ENCODE peak calls at places on chromosomes 13 and 19, in six cellular contexts. X is tibial nerve, Q is stomach, N is left lung, M is pancreas, V is heart left ventricle. R is an unnamed sample.

GRCh38 chr13:108154421-108154858 is 60.9 kb downstream of the LIG4 start:
- DNase-seq in N (no peak), V (no peak), M (no peak), X (no peak), Q (peak; percentile 64), R (no peak)

GRCh38 chr13:59979589-59979988 is 184.1 kb downstream of the DIAPH3 start:
- DNase-seq in M (no peak), X (no peak), Q (no peak), V (no peak), N (no peak), R (no peak)

GRCh38 chr19:9970481-9970880 is 34.2 kb upstream of the OLFM2 start:
- DNase-seq in N (no peak), X (no peak), M (no peak), V (no peak), Q (no peak), R (no peak)

GRCh38 chr19:49129238-49129583 is 9.9 kb downstream of the PPFIA3 start:
- DNase-seq in V (no peak), Q (no peak), N (no peak), M (peak; percentile 59), X (no peak), R (no peak)

GRCh38 chr13:23778879-23779278 is 110.3 kb downstream of the MIPEP start:
- DNase-seq in X (no peak), Q (no peak), M (no peak), N (no peak), V (no peak), R (no peak)

GRCh38 chr19:39405930-39406655 is 554 bp upstream of the ZFP36 start:
- DNase-seq in M (no peak), N (no peak), V (no peak), Q (no peak), X (no peak), R (no peak)

GRCh38 chr19:45357445-45357783 is 13.0 kb downstream of the ERCC2 start:
- DNase-seq in M (no peak), X (no peak), V (no peak), Q (no peak), N (no peak), R (no peak)

GRCh38 chr13:36884235-36884634 is 35.8 kb downstream of the SMAD9 start:
- DNase-seq in V (no peak), Q (no peak), X (no peak), N (no peak), M (no peak), R (no peak)

GRCh38 chr19:485122-485521 is 11.2 kb upstream of the MADCAM1 start:
- DNase-seq in M (no peak), X (no peak), N (peak; percentile 54), V (no peak), Q (no peak), R (no peak)

GRCh38 chr13:28597641-28598040 is 61.3 kb upstream of the POMP start:
- DNase-seq in N (no peak), X (no peak), Q (no peak), M (no peak), V (no peak), R (no peak)

GRCh38 chr13:43316997-43317396 is 293.6 kb downstream of the DNAJC15 start:
- DNase-seq in V (peak; percentile 29), X (no peak), Q (no peak), N (no peak), M (no peak), R (no peak)

GRCh38 chr13:40185393-40185792 is 481.0 kb downstream of the FOXO1 start:
- DNase-seq in Q (no peak), M (no peak), V (no peak), N (no peak), X (no peak), R (no peak)

GRCh38 chr19:14515501-14516047 is 2.6 kb downstream of the DNAJB1 start:
- DNase-seq in V (no peak), X (no peak), M (no peak), Q (no peak), N (no peak), R (no peak)

GRCh38 chr19:45629704-45630103 is 9.5 kb downstream of the EML2 start:
- DNase-seq in M (no peak), Q (no peak), N (no peak), X (no peak), V (no peak), R (no peak)

GRCh38 chr13:105603283-105603682 is 932.2 kb downstream of the EFNB2 start:
- DNase-seq in V (no peak), M (no peak), Q (no peak), X (no peak), N (no peak), R (no peak)

GRCh38 chr19:41023193-41023592 is 32.1 kb downstream of the CYP2B6 start:
- DNase-seq in V (no peak), X (no peak), N (no peak), M (no peak), Q (no peak), R (no peak)

GRCh38 chr19:29663861-29664752 is 1.2 kb upstream of the PLEKHF1 start:
- DNase-seq in Q (no peak), M (no peak), X (no peak), V (peak; percentile 19), N (peak; percentile 61), R (no peak)

GRCh38 chr19:5398693-5399057 is 56.5 kb upstream of the ZNRF4 start:
- DNase-seq in X (no peak), M (no peak), V (no peak), N (no peak), Q (no peak), R (no peak)

GRCh38 chr13:76783798-76784197 is 102.4 kb downstream of the KCTD12 start:
- DNase-seq in M (no peak), Q (no peak), N (no peak), V (no peak), X (no peak), R (no peak)

GRCh38 chr13:114285166-114285808 is 3.9 kb downstream of the UPF3A start:
- DNase-seq in V (no peak), M (no peak), X (no peak), Q (no peak), N (no peak), R (no peak)

GRCh38 chr19:4965061-4965460 is 3.9 kb upstream of the KDM4B start:
- DNase-seq in M (no peak), Q (no peak), N (no peak), X (no peak), V (no peak), R (no peak)

GRCh38 chr13:99970761-99971575 is 599 bp downstream of the ZIC5 start:
- DNase-seq in M (no peak), V (no peak), Q (no peak), X (no peak), N (peak; percentile 64), R (no peak)

GRCh38 chr13:30121666-30122065 is 185.7 kb downstream of the KATNAL1 start:
- DNase-seq in V (no peak), M (no peak), X (no peak), N (no peak), Q (no peak), R (no peak)

GRCh38 chr19:47456721-47457478 is 14.8 kb downstream of the SLC8A2 start:
- DNase-seq in M (no peak), Q (no peak), N (peak; percentile 67), V (no peak), X (no peak), R (no peak)

GRCh38 chr19:34096020-34096915 is 76.0 kb upstream of the LSM14A start:
- DNase-seq in Q (no peak), X (no peak), V (no peak), M (no peak), N (no peak), R (no peak)

GRCh38 chr13:46551410-46552301 is 1.3 kb upstream of the LRCH1 start:
- DNase-seq in V (peak; percentile 87), Q (peak; percentile 87), M (peak; percentile 77), X (peak; percentile 71), N (peak; percentile 92), R (no peak)

GRCh38 chr13:113186061-113186900 is 22.2 kb downstream of the PCID2 start:
- DNase-seq in X (no peak), N (no peak), V (no peak), M (no peak), Q (no peak), R (no peak)

GRCh38 chr19:641702-642101 is 2.0 kb downstream of the FGF22 start:
- DNase-seq in N (no peak), Q (no peak), V (no peak), M (no peak), X (no peak), R (no peak)

GRCh38 chr13:112719556-112719955 is 29.7 kb downstream of the ATP11A start:
- DNase-seq in M (no peak), Q (no peak), X (no peak), N (no peak), V (no peak), R (no peak)

GRCh38 chr13:65836066-65836465 is 1394.1 kb downstream of the PCDH9 start:
- DNase-seq in N (no peak), X (no peak), V (no peak), Q (no peak), M (no peak), R (no peak)

GRCh38 chr13:105904034-105904742 is 631.3 kb downstream of the EFNB2 start:
- DNase-seq in Q (no peak), V (no peak), M (no peak), N (no peak), X (no peak), R (no peak)

DNA sequence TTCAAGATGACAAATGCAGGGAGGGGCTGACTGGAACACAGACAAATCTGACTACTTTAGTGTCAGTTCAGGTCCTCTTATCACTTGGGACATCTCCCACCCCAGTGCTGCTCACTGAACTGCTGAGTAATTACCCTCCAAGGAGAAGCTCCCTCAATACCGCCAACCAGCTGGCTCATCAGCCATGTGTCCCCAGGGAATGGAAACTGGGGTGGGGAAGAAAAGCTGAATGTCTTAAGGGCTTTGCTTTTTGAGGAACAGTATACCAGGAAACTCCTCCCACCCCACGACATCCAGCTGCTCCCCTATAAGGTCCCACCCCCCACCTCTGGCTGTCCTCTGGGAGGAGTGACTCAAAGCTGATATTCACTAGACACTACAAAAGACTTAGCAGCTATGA is 2.0 kb downstream of the ZNF823 start:
- DNase-seq in V (peak; percentile 65), Q (no peak), X (no peak), M (peak; percentile 18), N (no peak), R (peak; percentile 10)
- H3K4me3 ChIP-seq in V (no peak overlapping the region), Q (no peak overlapping the region), X (no peak overlapping the region), M (no peak overlapping the region), N (no peak overlapping the region), R (no peak overlapping the region)

GRCh38 chr19:35351441-35352176 is 3.9 kb downstream of the FFAR1 start:
- DNase-seq in V (no peak), M (no peak), X (no peak), Q (no peak), N (peak; percentile 74), R (no peak)
- H3K27me3 ChIP-seq in V (peaks cover 9% of the 10 kb centered on the region), M (no peaks in the 10 kb centered on the region), X (no peaks in the 10 kb centered on the region), Q (no peaks in the 10 kb centered on the region), N (peaks cover 18% of the 10 kb centered on the region), R (peaks cover 2% of the 10 kb centered on the region)

DNA sequence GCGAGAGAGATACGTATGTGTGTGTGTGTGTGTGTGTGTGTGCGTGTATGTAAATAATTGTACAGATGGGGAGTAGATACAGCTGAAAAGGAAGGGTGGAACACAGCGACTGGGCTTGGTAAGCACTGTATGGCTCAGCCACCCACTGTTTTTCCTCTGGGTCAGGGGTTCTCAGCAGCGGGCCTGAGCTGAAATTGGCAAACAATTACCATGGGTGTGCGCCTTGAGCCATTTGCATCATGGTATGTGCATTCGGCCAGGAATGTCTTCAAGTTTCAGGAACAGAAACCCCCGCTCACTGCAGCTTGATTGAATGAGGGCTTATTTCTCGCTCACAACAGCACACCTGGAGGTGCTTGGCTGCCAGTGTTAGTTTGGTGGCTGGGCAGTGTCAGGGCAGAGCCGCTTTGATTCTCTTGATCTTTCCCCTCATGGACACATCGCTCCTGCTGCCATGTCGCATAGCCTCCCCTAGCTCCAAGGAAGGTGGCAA is 126.7 kb downstream of the SIPA1L3 start:
- DNase-seq in N (no peak), M (no peak), Q (no peak), X (no peak), V (no peak), R (no peak)
- H3K4me3 ChIP-seq in N (no peak overlapping the region), M (no peak overlapping the region), Q (no peak overlapping the region), X (no peak overlapping the region), V (no peak overlapping the region), R (no peak overlapping the region)

GRCh38 chr13:110531671-110532083 is 29.8 kb downstream of the RAB20 start:
- DNase-seq in N (peak; percentile 77), X (no peak), M (no peak), Q (no peak), V (no peak), R (no peak)
- H3K27me3 ChIP-seq in N (no peaks in the 10 kb centered on the region), X (no peaks in the 10 kb centered on the region), M (no peaks in the 10 kb centered on the region), Q (no peaks in the 10 kb centered on the region), V (no peaks in the 10 kb centered on the region), R (no peaks in the 10 kb centered on the region)

R was measured in BJ.